ENCODE peak calls at places on chromosomes 11 and 22, in nine cellular contexts. One of them, this sample, is unnamed.

GRCh38 chr11:69889400-69890372 is 70.5 kb upstream of the FGF3 start:
- DNase-seq in suprapubic skin: no peak
- DNase-seq in esophagus squamous epithelium: no peak
- DNase-seq in HCT116: no peak
- DNase-seq in IMR-90: no peak
- DNase-seq in A549: no peak
- DNase-seq in ovary: no peak
- DNase-seq in transverse colon: no peak
- DNase-seq in heart left ventricle: peak; percentile 4
- DNase-seq in this sample: no peak

GRCh38 chr11:22304337-22304961 is 33.7 kb upstream of the SLC17A6 start:
- DNase-seq in A549: peak; percentile 21
- DNase-seq in esophagus squamous epithelium: no peak
- DNase-seq in heart left ventricle: no peak
- DNase-seq in IMR-90: peak; percentile 23
- DNase-seq in ovary: no peak
- DNase-seq in transverse colon: no peak
- DNase-seq in HCT116: peak; percentile 18
- DNase-seq in suprapubic skin: no peak
- DNase-seq in this sample: no peak

GRCh38 chr11:20162824-20163777 is 2.8 kb upstream of the DBX1 start:
- DNase-seq in esophagus squamous epithelium: no peak
- DNase-seq in ovary: no peak
- DNase-seq in transverse colon: no peak
- DNase-seq in HCT116: no peak
- DNase-seq in IMR-90: peak; percentile 18
- DNase-seq in A549: no peak
- DNase-seq in suprapubic skin: no peak
- DNase-seq in heart left ventricle: no peak
- DNase-seq in this sample: no peak

GRCh38 chr22:17941501-17942406 is 82.6 kb downstream of the MICAL3 start:
- DNase-seq in HCT116: no peak
- DNase-seq in A549: no peak
- DNase-seq in ovary: no peak
- DNase-seq in transverse colon: no peak
- DNase-seq in IMR-90: no peak
- DNase-seq in heart left ventricle: peak; percentile 77
- DNase-seq in suprapubic skin: no peak
- DNase-seq in esophagus squamous epithelium: no peak
- DNase-seq in this sample: no peak

GRCh38 chr11:15864021-15864805 is 492.1 kb downstream of the SOX6 start:
- DNase-seq in transverse colon: no peak
- DNase-seq in IMR-90: no peak
- DNase-seq in HCT116: no peak
- DNase-seq in ovary: no peak
- DNase-seq in heart left ventricle: no peak
- DNase-seq in esophagus squamous epithelium: no peak
- DNase-seq in A549: no peak
- DNase-seq in suprapubic skin: no peak
- DNase-seq in this sample: no peak

GRCh38 chr11:66632952-66633351 is 5.6 kb upstream of the RBM4 start:
- DNase-seq in esophagus squamous epithelium: no peak
- DNase-seq in transverse colon: no peak
- DNase-seq in A549: no peak
- DNase-seq in IMR-90: no peak
- DNase-seq in HCT116: no peak
- DNase-seq in heart left ventricle: no peak
- DNase-seq in suprapubic skin: no peak
- DNase-seq in ovary: no peak
- DNase-seq in this sample: no peak

GRCh38 chr22:45389546-45389945 is 23.9 kb downstream of the SMC1B start:
- DNase-seq in transverse colon: no peak
- DNase-seq in A549: no peak
- DNase-seq in heart left ventricle: no peak
- DNase-seq in esophagus squamous epithelium: no peak
- DNase-seq in IMR-90: no peak
- DNase-seq in HCT116: no peak
- DNase-seq in suprapubic skin: no peak
- DNase-seq in ovary: no peak
- DNase-seq in this sample: no peak

GRCh38 chr22:41254230-41254629 is 13.5 kb upstream of the CHADL start:
- DNase-seq in heart left ventricle: no peak
- DNase-seq in transverse colon: no peak
- DNase-seq in HCT116: no peak
- DNase-seq in suprapubic skin: no peak
- DNase-seq in IMR-90: no peak
- DNase-seq in ovary: no peak
- DNase-seq in esophagus squamous epithelium: no peak
- DNase-seq in A549: no peak
- DNase-seq in this sample: no peak

GRCh38 chr11:66495401-66495844 is 15.0 kb upstream of the BBS1 start:
- DNase-seq in A549: no peak
- DNase-seq in heart left ventricle: peak; percentile 14
- DNase-seq in suprapubic skin: no peak
- DNase-seq in IMR-90: no peak
- DNase-seq in HCT116: no peak
- DNase-seq in esophagus squamous epithelium: no peak
- DNase-seq in ovary: no peak
- DNase-seq in transverse colon: no peak
- DNase-seq in this sample: no peak

GRCh38 chr22:20779813-20780148 is 5.9 kb downstream of the SERPIND1 start:
- DNase-seq in ovary: no peak
- DNase-seq in IMR-90: peak; percentile 57
- DNase-seq in HCT116: no peak
- DNase-seq in esophagus squamous epithelium: no peak
- DNase-seq in heart left ventricle: no peak
- DNase-seq in transverse colon: no peak
- DNase-seq in suprapubic skin: no peak
- DNase-seq in A549: no peak
- DNase-seq in this sample: no peak

GRCh38 chr22:30250713-30251267 is 4.2 kb upstream of the LIF start:
- DNase-seq in IMR-90: peak; percentile 86
- DNase-seq in esophagus squamous epithelium: no peak
- DNase-seq in A549: peak; percentile 54
- DNase-seq in transverse colon: no peak
- DNase-seq in ovary: no peak
- DNase-seq in HCT116: no peak
- DNase-seq in suprapubic skin: no peak
- DNase-seq in heart left ventricle: no peak
- DNase-seq in this sample: no peak

GRCh38 chr22:24391836-24392217 is 35.6 kb upstream of the ADORA2A start:
- DNase-seq in heart left ventricle: peak; percentile 20
- DNase-seq in ovary: no peak
- DNase-seq in transverse colon: no peak
- DNase-seq in A549: no peak
- DNase-seq in esophagus squamous epithelium: no peak
- DNase-seq in IMR-90: peak; percentile 77
- DNase-seq in suprapubic skin: no peak
- DNase-seq in HCT116: no peak
- DNase-seq in this sample: no peak

GRCh38 chr11:42397483-42397882 is 914.3 kb upstream of the API5 start:
- DNase-seq in suprapubic skin: no peak
- DNase-seq in esophagus squamous epithelium: no peak
- DNase-seq in IMR-90: no peak
- DNase-seq in HCT116: no peak
- DNase-seq in A549: no peak
- DNase-seq in heart left ventricle: no peak
- DNase-seq in transverse colon: no peak
- DNase-seq in ovary: no peak
- DNase-seq in this sample: no peak

GRCh38 chr11:116879789-116880402 is 42.5 kb upstream of the APOA1 start:
- DNase-seq in ovary: no peak
- DNase-seq in esophagus squamous epithelium: no peak
- DNase-seq in HCT116: peak; percentile 51
- DNase-seq in IMR-90: peak; percentile 85
- DNase-seq in transverse colon: no peak
- DNase-seq in A549: peak; percentile 31
- DNase-seq in heart left ventricle: no peak
- DNase-seq in suprapubic skin: no peak
- DNase-seq in this sample: no peak

GRCh38 chr11:93541884-93542752 is 1.1 kb downstream of the SMCO4 start:
- DNase-seq in suprapubic skin: no peak
- DNase-seq in ovary: peak; percentile 46
- DNase-seq in IMR-90: peak; percentile 77
- DNase-seq in esophagus squamous epithelium: no peak
- DNase-seq in transverse colon: peak; percentile 67
- DNase-seq in heart left ventricle: peak; percentile 59
- DNase-seq in HCT116: no peak
- DNase-seq in A549: peak; percentile 38
- DNase-seq in this sample: no peak

DNA sequence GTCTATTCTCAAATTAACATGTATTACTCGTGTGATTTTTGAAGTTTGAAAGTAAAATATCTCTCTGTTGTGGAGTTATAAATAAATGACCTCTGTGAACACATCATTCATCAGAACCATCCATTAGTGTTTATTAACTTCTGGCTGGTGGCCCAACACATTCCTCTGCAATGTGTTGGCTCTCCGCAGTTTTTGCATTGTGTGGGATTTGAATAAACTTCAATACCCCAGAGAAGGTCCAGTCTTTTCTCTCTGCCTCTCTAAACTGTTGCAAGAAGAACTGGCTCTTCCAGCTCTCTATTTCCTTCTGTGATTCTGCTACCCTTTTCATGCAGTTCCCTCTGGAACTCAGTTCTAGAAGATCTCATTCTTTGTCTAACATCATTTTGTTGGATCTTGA is 125.0 kb upstream of the ARHGAP42 start:
- DNase-seq in esophagus squamous epithelium: no peak
- DNase-seq in IMR-90: peak; percentile 86
- DNase-seq in suprapubic skin: no peak
- DNase-seq in ovary: no peak
- DNase-seq in A549: no peak
- DNase-seq in HCT116: no peak
- DNase-seq in heart left ventricle: no peak
- DNase-seq in transverse colon: no peak
- DNase-seq in this sample: no peak
- TF ChIP-seq CTCF in esophagus squamous epithelium: no peak
- TF ChIP-seq CTCF in IMR-90: no peak
- TF ChIP-seq CTCF in suprapubic skin: no peak
- TF ChIP-seq CTCF in ovary: no peak
- TF ChIP-seq CTCF in A549: no peak
- TF ChIP-seq CTCF in HCT116: no peak
- TF ChIP-seq CTCF in heart left ventricle: no peak
- TF ChIP-seq CTCF in transverse colon: no peak
- TF ChIP-seq CTCF in this sample: no peak

GRCh38 chr22:46430961-46431838 is 95.7 kb downstream of the TRMU start:
- DNase-seq in transverse colon: peak; percentile 63
- DNase-seq in ovary: no peak
- DNase-seq in HCT116: no peak
- DNase-seq in heart left ventricle: no peak
- DNase-seq in suprapubic skin: no peak
- DNase-seq in IMR-90: no peak
- DNase-seq in A549: no peak
- DNase-seq in esophagus squamous epithelium: no peak
- DNase-seq in this sample: no peak

GRCh38 chr22:46432164-46433068 is 96.9 kb downstream of the TRMU start:
- DNase-seq in heart left ventricle: no peak
- DNase-seq in IMR-90: no peak
- DNase-seq in ovary: no peak
- DNase-seq in esophagus squamous epithelium: no peak
- DNase-seq in suprapubic skin: no peak
- DNase-seq in transverse colon: peak; percentile 54
- DNase-seq in HCT116: no peak
- DNase-seq in A549: no peak
- DNase-seq in this sample: no peak

GRCh38 chr22:46429327-46429853 is 93.9 kb downstream of the TRMU start:
- DNase-seq in IMR-90: no peak
- DNase-seq in suprapubic skin: no peak
- DNase-seq in esophagus squamous epithelium: no peak
- DNase-seq in HCT116: no peak
- DNase-seq in transverse colon: peak; percentile 21
- DNase-seq in heart left ventricle: no peak
- DNase-seq in ovary: no peak
- DNase-seq in A549: no peak
- DNase-seq in this sample: no peak

GRCh38 chr22:46436595-46437163 is 100.7 kb downstream of the CELSR1 start:
- DNase-seq in IMR-90: peak; percentile 63
- DNase-seq in esophagus squamous epithelium: no peak
- DNase-seq in transverse colon: no peak
- DNase-seq in ovary: no peak
- DNase-seq in A549: no peak
- DNase-seq in heart left ventricle: no peak
- DNase-seq in suprapubic skin: no peak
- DNase-seq in HCT116: no peak
- DNase-seq in this sample: no peak

GRCh38 chr22:46433318-46433717 is 97.8 kb downstream of the TRMU start:
- DNase-seq in A549: no peak
- DNase-seq in IMR-90: no peak
- DNase-seq in esophagus squamous epithelium: no peak
- DNase-seq in ovary: no peak
- DNase-seq in transverse colon: no peak
- DNase-seq in heart left ventricle: no peak
- DNase-seq in HCT116: no peak
- DNase-seq in suprapubic skin: no peak
- DNase-seq in this sample: no peak
- TF ChIP-seq POLR2A in A549: no peak
- TF ChIP-seq POLR2A in IMR-90: no peak
- TF ChIP-seq POLR2A in esophagus squamous epithelium: no peak
- TF ChIP-seq POLR2A in ovary: no peak
- TF ChIP-seq POLR2A in transverse colon: no peak
- TF ChIP-seq POLR2A in heart left ventricle: no peak
- TF ChIP-seq POLR2A in HCT116: no peak
- TF ChIP-seq POLR2A in suprapubic skin: no peak
- TF ChIP-seq POLR2A in this sample: no peak

GRCh38 chr11:72814139-72814830 is at the start of gene ATG16L2:
- DNase-seq in HCT116: peak; percentile 68
- DNase-seq in IMR-90: peak; percentile 76
- DNase-seq in esophagus squamous epithelium: peak; percentile 35
- DNase-seq in ovary: peak; percentile 87
- DNase-seq in heart left ventricle: peak; percentile 90
- DNase-seq in suprapubic skin: peak; percentile 91
- DNase-seq in transverse colon: peak; percentile 91
- DNase-seq in A549: peak; percentile 93
- DNase-seq in this sample: peak; percentile 97
- TF ChIP-seq CTCF in HCT116: no peak
- TF ChIP-seq CTCF in IMR-90: peak; percentile 34
- TF ChIP-seq CTCF in esophagus squamous epithelium: peak; percentile 24
- TF ChIP-seq CTCF in ovary: peak; percentile 60
- TF ChIP-seq CTCF in heart left ventricle: no peak
- TF ChIP-seq CTCF in suprapubic skin: peak; percentile 38
- TF ChIP-seq CTCF in transverse colon: peak; percentile 27
- TF ChIP-seq CTCF in A549: peak; percentile 12
- TF ChIP-seq CTCF in this sample: no peak

DNA sequence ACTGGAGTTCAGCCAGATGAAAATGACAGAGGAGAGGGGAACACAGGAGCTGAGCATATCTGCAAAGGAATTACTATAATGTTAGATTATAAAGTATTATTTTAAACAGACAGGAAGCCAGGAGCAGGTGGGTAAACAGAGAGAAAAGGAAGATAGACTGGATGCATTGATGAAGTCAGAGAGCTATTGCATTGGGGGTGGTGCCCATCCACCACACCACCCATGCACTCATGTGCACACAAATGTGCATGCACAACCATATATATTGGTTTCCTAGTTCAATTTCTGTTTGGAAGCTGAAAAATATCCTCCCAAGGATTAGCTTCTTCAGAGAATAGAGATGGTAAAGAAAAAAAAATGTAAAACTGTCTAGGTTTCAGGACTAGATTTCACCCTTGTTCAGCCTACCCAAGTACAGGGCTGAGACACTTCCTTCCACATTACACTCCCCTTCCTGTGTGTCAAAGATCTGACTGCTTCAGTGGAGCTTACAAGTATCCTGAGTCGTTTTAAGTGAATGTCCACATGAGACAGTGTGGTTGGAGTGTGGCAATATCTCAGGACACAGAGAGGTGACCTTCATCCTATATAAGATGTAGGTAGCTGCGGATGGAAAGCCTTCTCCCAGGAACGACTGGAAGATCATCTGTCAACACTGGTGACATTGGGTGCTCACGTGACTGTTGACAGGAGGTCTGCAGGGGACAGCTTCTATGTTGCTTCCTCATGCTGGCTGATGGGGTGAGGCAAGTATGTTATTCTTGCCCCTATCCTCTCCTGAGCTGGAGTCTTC is 12.2 kb upstream of the SMPD1 start:
- DNase-seq in IMR-90: no peak
- DNase-seq in heart left ventricle: no peak
- DNase-seq in ovary: no peak
- DNase-seq in A549: no peak
- DNase-seq in transverse colon: no peak
- DNase-seq in HCT116: no peak
- DNase-seq in esophagus squamous epithelium: no peak
- DNase-seq in suprapubic skin: no peak
- DNase-seq in this sample: no peak
- TF ChIP-seq POLR2A in IMR-90: no peak
- TF ChIP-seq POLR2A in heart left ventricle: no peak
- TF ChIP-seq POLR2A in ovary: no peak
- TF ChIP-seq POLR2A in A549: no peak
- TF ChIP-seq POLR2A in transverse colon: no peak
- TF ChIP-seq POLR2A in HCT116: no peak
- TF ChIP-seq POLR2A in esophagus squamous epithelium: no peak
- TF ChIP-seq POLR2A in suprapubic skin: no peak
- TF ChIP-seq POLR2A in this sample: no peak

This sample was measured in lower leg skin.